ENCODE peak calls at places on chromosomes 6 and 20, in ten cellular contexts. One of them, this sample, is unnamed.

GRCh38 chr20:36833275-36834020 is 42.5 kb upstream of the TLDC2 start:
- DNase-seq in adrenal gland: no peak
- DNase-seq in nephron progenitor cell: peak
- DNase-seq in EH: no peak
- DNase-seq in IMR-90: peak
- DNase-seq in globus pallidus: peak
- DNase-seq in activated T-cell treated with anti-CD3 and anti-CD28 coated beads, Interleukin-2, amount 50 U/mL, for 4 hours: no peak
- DNase-seq in T-helper 17 cell: no peak
- DNase-seq in Right ventricle myocardium inferior: no peak
- DNase-seq in activated naive CD4-positive, alpha-beta T cell treated with anti-CD3 and anti-CD28 coated beads, Interleukin-2, amount 10 ng/mL, durations not matched to agents 7 days and 5 days: no peak
- DNase-seq in this sample: no peak

GRCh38 chr6:16319813-16320532 is 81.6 kb downstream of the GMPR start:
- DNase-seq in adrenal gland: peak
- DNase-seq in nephron progenitor cell: no peak
- DNase-seq in EH: peak
- DNase-seq in IMR-90: peak
- DNase-seq in globus pallidus: peak
- DNase-seq in activated T-cell treated with anti-CD3 and anti-CD28 coated beads, Interleukin-2, amount 50 U/mL, for 4 hours: peak
- DNase-seq in T-helper 17 cell: peak
- DNase-seq in Right ventricle myocardium inferior: no peak
- DNase-seq in activated naive CD4-positive, alpha-beta T cell treated with anti-CD3 and anti-CD28 coated beads, Interleukin-2, amount 10 ng/mL, durations not matched to agents 7 days and 5 days: peak
- DNase-seq in this sample: peak

GRCh38 chr20:5821627-5822215 is 71.5 kb downstream of the SHLD1 start:
- DNase-seq in adrenal gland: peak
- DNase-seq in nephron progenitor cell: no peak
- DNase-seq in EH: no peak
- DNase-seq in IMR-90: peak
- DNase-seq in globus pallidus: no peak
- DNase-seq in activated T-cell treated with anti-CD3 and anti-CD28 coated beads, Interleukin-2, amount 50 U/mL, for 4 hours: no peak
- DNase-seq in T-helper 17 cell: no peak
- DNase-seq in Right ventricle myocardium inferior: no peak
- DNase-seq in activated naive CD4-positive, alpha-beta T cell treated with anti-CD3 and anti-CD28 coated beads, Interleukin-2, amount 10 ng/mL, durations not matched to agents 7 days and 5 days: no peak
- DNase-seq in this sample: no peak

GRCh38 chr20:58839991-58840747 is 10.5 kb downstream of the GNAS-AS1 start:
- DNase-seq in adrenal gland: no peak
- DNase-seq in nephron progenitor cell: peak
- DNase-seq in EH: no peak
- DNase-seq in IMR-90: no peak
- DNase-seq in globus pallidus: no peak
- DNase-seq in activated T-cell treated with anti-CD3 and anti-CD28 coated beads, Interleukin-2, amount 50 U/mL, for 4 hours: no peak
- DNase-seq in T-helper 17 cell: no peak
- DNase-seq in Right ventricle myocardium inferior: no peak
- DNase-seq in activated naive CD4-positive, alpha-beta T cell treated with anti-CD3 and anti-CD28 coated beads, Interleukin-2, amount 10 ng/mL, durations not matched to agents 7 days and 5 days: no peak
- DNase-seq in this sample: no peak

GRCh38 chr6:41712651-41713103 is 22.7 kb downstream of the TFEB start:
- DNase-seq in adrenal gland: peak
- DNase-seq in nephron progenitor cell: no peak
- DNase-seq in EH: no peak
- DNase-seq in IMR-90: no peak
- DNase-seq in globus pallidus: peak
- DNase-seq in activated T-cell treated with anti-CD3 and anti-CD28 coated beads, Interleukin-2, amount 50 U/mL, for 4 hours: no peak
- DNase-seq in T-helper 17 cell: no peak
- DNase-seq in Right ventricle myocardium inferior: peak
- DNase-seq in activated naive CD4-positive, alpha-beta T cell treated with anti-CD3 and anti-CD28 coated beads, Interleukin-2, amount 10 ng/mL, durations not matched to agents 7 days and 5 days: no peak
- DNase-seq in this sample: no peak

GRCh38 chr6:75438186-75438880 is 55.3 kb downstream of the FILIP1 start:
- DNase-seq in adrenal gland: no peak
- DNase-seq in nephron progenitor cell: no peak
- DNase-seq in EH: no peak
- DNase-seq in IMR-90: peak
- DNase-seq in globus pallidus: no peak
- DNase-seq in activated T-cell treated with anti-CD3 and anti-CD28 coated beads, Interleukin-2, amount 50 U/mL, for 4 hours: no peak
- DNase-seq in T-helper 17 cell: no peak
- DNase-seq in Right ventricle myocardium inferior: no peak
- DNase-seq in activated naive CD4-positive, alpha-beta T cell treated with anti-CD3 and anti-CD28 coated beads, Interleukin-2, amount 10 ng/mL, durations not matched to agents 7 days and 5 days: no peak
- DNase-seq in this sample: no peak

GRCh38 chr6:159969921-159970320 is 1.0 kb downstream of the IGF2R start:
- DNase-seq in adrenal gland: peak
- DNase-seq in nephron progenitor cell: peak
- DNase-seq in EH: peak
- DNase-seq in IMR-90: peak
- DNase-seq in globus pallidus: peak
- DNase-seq in activated T-cell treated with anti-CD3 and anti-CD28 coated beads, Interleukin-2, amount 50 U/mL, for 4 hours: no peak
- DNase-seq in T-helper 17 cell: no peak
- DNase-seq in Right ventricle myocardium inferior: no peak
- DNase-seq in activated naive CD4-positive, alpha-beta T cell treated with anti-CD3 and anti-CD28 coated beads, Interleukin-2, amount 10 ng/mL, durations not matched to agents 7 days and 5 days: peak
- DNase-seq in this sample: no peak

GRCh38 chr20:17558154-17558940 is 11.5 kb upstream of the DSTN start:
- DNase-seq in adrenal gland: peak
- DNase-seq in nephron progenitor cell: no peak
- DNase-seq in EH: peak
- DNase-seq in IMR-90: peak
- DNase-seq in globus pallidus: no peak
- DNase-seq in activated T-cell treated with anti-CD3 and anti-CD28 coated beads, Interleukin-2, amount 50 U/mL, for 4 hours: no peak
- DNase-seq in T-helper 17 cell: no peak
- DNase-seq in Right ventricle myocardium inferior: no peak
- DNase-seq in activated naive CD4-positive, alpha-beta T cell treated with anti-CD3 and anti-CD28 coated beads, Interleukin-2, amount 10 ng/mL, durations not matched to agents 7 days and 5 days: peak
- DNase-seq in this sample: no peak

GRCh38 chr20:45833030-45833882 is at the start of gene SNX21:
- DNase-seq in adrenal gland: peak
- DNase-seq in nephron progenitor cell: peak
- DNase-seq in EH: peak
- DNase-seq in IMR-90: peak
- DNase-seq in globus pallidus: peak
- DNase-seq in activated T-cell treated with anti-CD3 and anti-CD28 coated beads, Interleukin-2, amount 50 U/mL, for 4 hours: no peak
- DNase-seq in T-helper 17 cell: no peak
- DNase-seq in Right ventricle myocardium inferior: peak
- DNase-seq in activated naive CD4-positive, alpha-beta T cell treated with anti-CD3 and anti-CD28 coated beads, Interleukin-2, amount 10 ng/mL, durations not matched to agents 7 days and 5 days: peak
- DNase-seq in this sample: no peak

GRCh38 chr6:72825265-72825918 is 203.5 kb downstream of the KCNQ5 start:
- DNase-seq in adrenal gland: no peak
- DNase-seq in nephron progenitor cell: no peak
- DNase-seq in EH: peak
- DNase-seq in IMR-90: peak
- DNase-seq in globus pallidus: no peak
- DNase-seq in activated T-cell treated with anti-CD3 and anti-CD28 coated beads, Interleukin-2, amount 50 U/mL, for 4 hours: no peak
- DNase-seq in T-helper 17 cell: no peak
- DNase-seq in Right ventricle myocardium inferior: no peak
- DNase-seq in activated naive CD4-positive, alpha-beta T cell treated with anti-CD3 and anti-CD28 coated beads, Interleukin-2, amount 10 ng/mL, durations not matched to agents 7 days and 5 days: no peak
- DNase-seq in this sample: no peak

GRCh38 chr20:38631155-38632022 is 29.8 kb downstream of the ARHGAP40 start:
- DNase-seq in adrenal gland: no peak
- DNase-seq in nephron progenitor cell: no peak
- DNase-seq in EH: no peak
- DNase-seq in IMR-90: no peak
- DNase-seq in globus pallidus: no peak
- DNase-seq in activated T-cell treated with anti-CD3 and anti-CD28 coated beads, Interleukin-2, amount 50 U/mL, for 4 hours: no peak
- DNase-seq in T-helper 17 cell: no peak
- DNase-seq in Right ventricle myocardium inferior: no peak
- DNase-seq in activated naive CD4-positive, alpha-beta T cell treated with anti-CD3 and anti-CD28 coated beads, Interleukin-2, amount 10 ng/mL, durations not matched to agents 7 days and 5 days: no peak
- DNase-seq in this sample: no peak

GRCh38 chr20:63940472-63941266 is 15.5 kb downstream of the UCKL1 start:
- DNase-seq in adrenal gland: no peak
- DNase-seq in nephron progenitor cell: no peak
- DNase-seq in EH: no peak
- DNase-seq in IMR-90: no peak
- DNase-seq in globus pallidus: no peak
- DNase-seq in activated T-cell treated with anti-CD3 and anti-CD28 coated beads, Interleukin-2, amount 50 U/mL, for 4 hours: no peak
- DNase-seq in T-helper 17 cell: no peak
- DNase-seq in Right ventricle myocardium inferior: peak
- DNase-seq in activated naive CD4-positive, alpha-beta T cell treated with anti-CD3 and anti-CD28 coated beads, Interleukin-2, amount 10 ng/mL, durations not matched to agents 7 days and 5 days: no peak
- DNase-seq in this sample: no peak

GRCh38 chr6:167341665-167342655 is 17.1 kb downstream of the TTLL2 start:
- DNase-seq in adrenal gland: no peak
- DNase-seq in nephron progenitor cell: no peak
- DNase-seq in EH: no peak
- DNase-seq in IMR-90: no peak
- DNase-seq in globus pallidus: no peak
- DNase-seq in activated T-cell treated with anti-CD3 and anti-CD28 coated beads, Interleukin-2, amount 50 U/mL, for 4 hours: no peak
- DNase-seq in T-helper 17 cell: no peak
- DNase-seq in Right ventricle myocardium inferior: no peak
- DNase-seq in activated naive CD4-positive, alpha-beta T cell treated with anti-CD3 and anti-CD28 coated beads, Interleukin-2, amount 10 ng/mL, durations not matched to agents 7 days and 5 days: no peak
- DNase-seq in this sample: no peak

This sample was measured in activated T-helper 1 cell treated with anti-CD3 and anti-CD28 coated beads, Interleukin-2, amount 50 U/mL, for 16 hours.